ENCODE peak calls at places on chromosomes 11 and 22, in seven cellular contexts. D, N, O, C, H, R and Z are unnamed samples.

GRCh38 chr22:24060375-24060788 is 49.3 kb downstream of the CABIN1 start:
- DNase-seq in C (peak), O (peak), N (no peak), D (peak), H (no peak), R (no peak), Z (peak)

GRCh38 chr11:118918686-118919280 is 6.9 kb downstream of the BCL9L start:
- DNase-seq in D (peak), R (no peak), O (no peak), C (no peak), H (peak), N (no peak), Z (no peak)

GRCh38 chr11:82765466-82766034 is 31.9 kb upstream of the FAM181B start:
- DNase-seq in C (no peak), H (no peak), R (no peak), D (no peak), N (no peak), O (no peak), Z (no peak)

GRCh38 chr22:21606775-21607174 is 23.0 kb downstream of the YDJC start:
- DNase-seq in N (no peak), R (no peak), D (no peak), O (no peak), H (no peak), C (no peak), Z (no peak)

GRCh38 chr22:37842015-37842793 is 1.9 kb downstream of the ANKRD54 start:
- DNase-seq in D (no peak), H (peak), O (no peak), C (no peak), N (no peak), R (no peak), Z (no peak)

GRCh38 chr11:85595285-85595884 is 31.8 kb downstream of the DLG2 start:
- DNase-seq in D (peak), H (no peak), O (peak), N (peak), R (no peak), C (peak), Z (peak)

GRCh38 chr11:119107538-119108150 is 500 bp downstream of the C2CD2L start:
- DNase-seq in O (no peak), H (no peak), N (no peak), C (no peak), D (peak), R (no peak), Z (no peak)

GRCh38 chr22:30890689-30891442 is 77.7 kb downstream of the MORC2 start:
- DNase-seq in R (peak), D (peak), H (peak), C (peak), O (peak), N (no peak), Z (peak)

GRCh38 chr11:33402066-33402465 is 144.9 kb downstream of the HIPK3 start:
- DNase-seq in O (no peak), C (no peak), N (no peak), H (no peak), D (no peak), R (no peak), Z (no peak)

GRCh38 chr11:121321614-121322243 is 29.2 kb downstream of the SC5D start:
- DNase-seq in R (peak), N (no peak), D (peak), H (no peak), C (peak), O (peak), Z (no peak)

GRCh38 chr22:22787805-22788459 is 99.7 kb upstream of the IGLL5 start:
- DNase-seq in C (peak), R (peak), O (peak), D (peak), H (peak), N (peak), Z (peak)

GRCh38 chr11:96162816-96163499 is 180.0 kb downstream of the MAML2 start:
- DNase-seq in O (peak), C (peak), R (no peak), N (peak), H (no peak), D (peak), Z (peak)

DNA sequence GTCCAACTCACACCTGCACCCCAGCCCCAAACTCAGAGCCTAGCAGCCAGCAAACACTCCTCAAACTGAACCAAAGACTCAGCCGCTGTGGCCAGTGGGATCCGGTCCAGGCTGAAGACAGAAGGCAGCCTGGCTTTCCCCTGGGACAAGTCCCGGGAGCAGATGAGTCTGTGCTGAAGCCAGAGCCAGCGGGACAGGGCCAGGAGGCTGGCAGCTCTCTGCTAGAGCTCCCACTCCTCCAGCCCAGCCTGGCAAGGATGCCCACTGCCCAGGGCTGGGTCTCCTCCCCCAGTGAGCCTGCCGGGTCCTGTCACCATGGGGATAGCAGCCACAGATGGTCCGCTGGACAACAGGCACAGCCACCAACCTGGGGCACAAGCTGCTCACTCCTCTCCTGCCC is 42.9 kb upstream of the PRR5 start:
- DNase-seq in O (no peak), H (peak), N (no peak), C (no peak), R (peak), D (peak), Z (no peak)
- H3K9ac ChIP-seq in O (no peak), H (no peak), N (no peak), C (no peak), R (no peak), D (peak), Z (no peak)

DNA sequence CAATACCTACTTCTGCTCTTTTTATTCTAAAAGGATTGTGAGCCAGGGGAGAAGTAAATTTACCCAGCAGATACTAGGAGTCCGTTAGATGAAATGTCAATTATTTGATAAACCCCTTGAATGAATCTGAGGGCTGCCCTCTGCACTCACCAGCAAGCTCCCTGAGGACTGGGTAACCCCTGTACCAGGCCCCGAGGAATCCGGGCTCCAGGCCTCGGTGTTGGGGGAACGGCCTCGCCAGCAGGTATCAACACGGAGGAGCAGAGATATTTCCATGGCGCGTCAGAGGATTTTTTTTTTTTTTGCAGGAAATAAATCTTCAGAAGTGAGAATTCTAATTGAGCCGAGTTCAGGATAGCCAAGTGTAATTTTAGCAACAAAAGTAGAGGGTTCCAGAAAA is 1408.8 kb downstream of the BRD1 start:
- DNase-seq in C (no peak), D (no peak), O (no peak), H (no peak), N (no peak), R (no peak), Z (no peak)
- H3K9ac ChIP-seq in C (no peak), D (no peak), O (no peak), H (no peak), N (no peak), R (no peak), Z (no peak)

DNA sequence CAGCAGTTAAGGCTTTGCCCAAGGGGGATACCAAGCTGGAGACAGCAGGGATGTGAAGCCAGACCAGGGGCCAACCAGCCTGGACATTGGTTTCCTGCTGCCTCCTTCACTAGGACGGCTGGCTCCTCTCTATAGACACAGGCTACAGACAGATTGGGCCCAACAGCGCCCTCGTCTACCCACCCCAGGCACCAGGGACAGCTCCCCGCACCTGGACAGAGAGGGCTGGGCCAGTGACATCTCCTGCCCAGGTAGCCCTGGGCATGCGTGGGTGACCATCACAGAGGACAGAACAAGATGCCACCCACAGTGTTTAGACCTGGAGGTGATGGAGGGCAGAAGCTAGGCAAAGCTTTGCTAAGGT is 1.2 kb downstream of the DKK3 start:
- DNase-seq in D (no peak), R (peak), N (no peak), O (no peak), H (no peak), C (peak), Z (no peak)
- H3K9ac ChIP-seq in D (no peak), R (no peak), N (no peak), O (no peak), H (no peak), C (peak), Z (no peak)

DNA sequence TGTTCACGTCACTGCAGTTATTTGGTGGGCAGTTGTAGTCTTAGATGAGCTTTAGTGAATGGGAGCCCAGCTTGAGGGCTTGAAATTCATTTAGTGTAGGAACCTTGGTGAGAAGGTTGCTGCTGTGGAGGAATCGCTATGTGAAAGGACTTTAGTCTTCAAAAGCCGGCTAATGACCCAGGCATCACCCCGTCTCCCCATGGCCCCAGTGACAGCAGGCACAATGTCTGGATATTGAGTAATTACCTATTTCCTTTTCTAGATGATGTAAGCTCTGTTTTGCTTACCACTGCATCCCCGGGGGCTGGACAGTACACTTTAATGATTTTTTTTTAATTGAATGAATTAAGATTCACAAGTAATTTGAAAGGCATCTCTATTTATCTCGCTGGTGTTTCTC is 283.2 kb downstream of the ST3GAL4 start:
- DNase-seq in D (peak), C (no peak), H (no peak), N (no peak), R (no peak), O (no peak), Z (no peak)
- H3K9ac ChIP-seq in D (peak), C (no peak), H (no peak), N (no peak), R (no peak), O (no peak), Z (no peak)

GRCh38 chr22:46362221-46362933 is 26.9 kb downstream of the TRMU start:
- DNase-seq in O (no peak), R (no peak), H (peak), C (no peak), N (no peak), D (no peak), Z (no peak)
- H3K9ac ChIP-seq in O (no peak), R (no peak), H (no peak), C (no peak), N (no peak), D (no peak), Z (no peak)

GRCh38 chr11:73991471-73992006 is 8.9 kb upstream of the UCP2 start:
- DNase-seq in O (no peak), C (no peak), N (no peak), H (peak), D (no peak), R (no peak), Z (no peak)
- H3K9ac ChIP-seq in O (no peak), C (no peak), N (no peak), H (no peak), D (no peak), R (no peak), Z (no peak)

GRCh38 chr11:111911563-111912401 is at the start of gene CRYAB:
- DNase-seq in N (no peak), H (peak), R (peak), O (peak), C (peak), D (peak), Z (no peak)
- H3K9ac ChIP-seq in N (no peak), H (peak), R (no peak), O (no peak), C (peak), D (peak), Z (no peak)

DNA sequence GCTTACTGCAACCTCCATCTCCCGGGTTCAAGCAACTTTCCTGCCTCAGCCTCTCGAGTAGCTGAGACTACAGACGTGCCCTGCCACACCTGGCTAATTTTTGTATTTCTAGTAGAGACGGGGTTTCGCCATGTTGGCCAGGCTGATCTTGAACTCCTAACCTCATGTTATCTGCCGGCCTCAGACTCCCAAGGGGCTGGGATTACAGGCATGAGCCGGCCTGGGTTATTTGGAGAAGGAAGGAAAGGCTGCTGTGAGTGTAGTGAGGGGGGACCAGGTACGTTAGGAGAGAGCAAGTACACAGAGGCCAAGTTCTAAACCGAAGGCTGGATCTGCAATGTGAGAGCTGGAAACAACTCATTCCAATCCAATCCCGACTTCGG is 453 bp downstream of the BATF2 start:
- DNase-seq in R (no peak), H (no peak), D (no peak), C (no peak), O (no peak), N (no peak), Z (no peak)
- H3K9ac ChIP-seq in R (no peak), H (peak), D (peak), C (no peak), O (no peak), N (no peak), Z (no peak)